ENCODE peak calls at places on chromosomes 4 and X, in eight cellular contexts. C is epithelial cell of esophagus, Y is kidney tubule cell, K is endothelial cell, W is coronary artery, B is astrocyte of the spinal cord, I is adrenal gland, H is AG20443. L is an unnamed sample.

GRCh38 chr4:177250056-177250696 is 59.5 kb upstream of the NEIL3 start:
- DNase-seq in C (peak), Y (peak), K (peak), W (no peak), B (peak), I (peak), H (peak), L (peak)

GRCh38 chrX:154443479-154443910 is 446 bp upstream of the FAM50A start:
- DNase-seq in C (no peak), Y (no peak), K (no peak), W (no peak), B (no peak), I (no peak), H (peak), L (no peak)

GRCh38 chr4:3288571-3289094 is 4.2 kb upstream of the RGS12 start:
- DNase-seq in C (no peak), Y (no peak), K (no peak), W (peak), B (no peak), I (peak), H (no peak), L (peak)

GRCh38 chr4:56134272-56134671 is 185.5 kb downstream of the CEP135 start:
- DNase-seq in C (no peak), Y (no peak), K (peak), W (peak), B (peak), I (peak), H (no peak), L (no peak)

GRCh38 chrX:71147496-71148277 is 3.0 kb downstream of the NLGN3 start:
- DNase-seq in C (no peak), Y (no peak), K (no peak), W (no peak), B (no peak), I (no peak), H (no peak), L (no peak)

GRCh38 chr4:56181140-56181950 is 205.9 kb downstream of the AASDH start:
- DNase-seq in C (peak), Y (no peak), K (no peak), W (no peak), B (no peak), I (no peak), H (no peak), L (no peak)

GRCh38 chr4:173243917-173244658 is 75.5 kb downstream of the GALNT7 start:
- DNase-seq in C (no peak), Y (no peak), K (no peak), W (no peak), B (no peak), I (no peak), H (no peak), L (no peak)

GRCh38 chr4:96986800-96987199 is 1146.9 kb downstream of the PDHA2 start:
- DNase-seq in C (no peak), Y (no peak), K (no peak), W (no peak), B (no peak), I (no peak), H (no peak), L (no peak)

GRCh38 chr4:86532851-86533250 is 61.3 kb upstream of the PTPN13 start:
- DNase-seq in C (no peak), Y (no peak), K (no peak), W (no peak), B (no peak), I (no peak), H (no peak), L (no peak)

GRCh38 chrX:109966246-109966645 is 36.7 kb upstream of the TMEM164 start:
- DNase-seq in C (peak), Y (no peak), K (no peak), W (no peak), B (no peak), I (no peak), H (no peak), L (no peak)

GRCh38 chr4:42710329-42710728 is 53.4 kb upstream of the ATP8A1 start:
- DNase-seq in C (no peak), Y (no peak), K (no peak), W (no peak), B (no peak), I (no peak), H (no peak), L (no peak)

L was measured in testis.